ENCODE peak calls at places on chromosomes 5 and 9, in seven cellular contexts. A is left ventricle myocardium superior, V is NT2/D1, J is breast epithelium, H is T-helper 22 cell, C is HT1080, Q is colonic mucosa. Z is an unnamed sample.
A peak's percentile ranks its signal among the peaks of the same experiment; 100 is the strongest.

GRCh38 chr5:81393783-81394718 is at the start of gene ACOT12:
- DNase-seq in V (no peak), C (no peak), Q (no peak), H (no peak), J (no peak), A (peak; percentile 43), Z (peak; percentile 64)

GRCh38 chr9:119215651-119216050 is 153.6 kb downstream of the BRINP1 start:
- DNase-seq in C (no peak), J (no peak), A (no peak), Q (no peak), H (no peak), V (no peak), Z (peak; percentile 43)

GRCh38 chr5:54018438-54018837 is 291.9 kb downstream of the ARL15 start:
- DNase-seq in A (no peak), Q (no peak), J (no peak), H (no peak), C (no peak), V (peak; percentile 89), Z (no peak)

GRCh38 chr9:14957054-14957453 is 46.8 kb upstream of the FREM1 start:
- DNase-seq in V (no peak), H (no peak), J (no peak), Q (no peak), C (no peak), A (peak; percentile 50), Z (no peak)

GRCh38 chr9:115158666-115159481 is 40.9 kb upstream of the TNC start:
- DNase-seq in V (no peak), Q (no peak), C (peak; percentile 24), J (no peak), H (no peak), A (no peak), Z (no peak)

GRCh38 chr5:138352071-138352721 is at the start of gene KDM3B:
- DNase-seq in J (peak; percentile 72), A (peak; percentile 90), H (peak; percentile 77), V (peak; percentile 81), Q (peak; percentile 87), C (peak; percentile 85), Z (peak; percentile 93)

GRCh38 chr9:16825971-16826370 is 44.5 kb downstream of the BNC2 start:
- DNase-seq in H (no peak), J (no peak), C (peak; percentile 66), A (no peak), Q (no peak), V (no peak), Z (no peak)

GRCh38 chr5:80406980-80407734 is 707 bp upstream of the ZFYVE16 start:
- DNase-seq in Q (peak; percentile 38), C (no peak), J (no peak), H (no peak), A (peak; percentile 51), V (no peak), Z (no peak)

GRCh38 chr9:121440265-121440664 is 59.4 kb downstream of the GGTA1 start:
- DNase-seq in A (no peak), J (no peak), Q (no peak), H (no peak), V (no peak), C (peak; percentile 26), Z (no peak)

GRCh38 chr9:127519301-127520166 is 68.2 kb downstream of the LRSAM1 start:
- DNase-seq in V (no peak), A (no peak), J (no peak), Q (peak; percentile 15), H (no peak), C (peak; percentile 100), Z (no peak)

GRCh38 chr5:93717162-93717561 is 24.2 kb downstream of the POU5F2 start:
- DNase-seq in J (no peak), Q (no peak), V (no peak), A (no peak), H (no peak), C (peak; percentile 5), Z (no peak)

GRCh38 chr5:135551593-135552447 is 16.1 kb upstream of the NEUROG1 start:
- DNase-seq in J (peak; percentile 49), A (peak; percentile 60), C (peak; percentile 60), Q (peak; percentile 65), H (no peak), V (no peak), Z (no peak)

GRCh38 chr9:16626577-16627130 is 243.8 kb downstream of the BNC2 start:
- DNase-seq in A (no peak), Q (no peak), H (no peak), C (peak; percentile 90), J (no peak), V (no peak), Z (peak; percentile 76)

GRCh38 chr9:125904155-125904841 is 157.1 kb downstream of the PBX3 start:
- DNase-seq in Q (no peak), H (no peak), J (no peak), C (peak; percentile 13), A (no peak), V (no peak), Z (no peak)

GRCh38 chr5:72508241-72509170 is 1.3 kb upstream of the ZNF366 start:
- DNase-seq in C (no peak), A (no peak), H (no peak), V (no peak), Q (no peak), J (no peak), Z (no peak)

GRCh38 chr9:21395778-21396717 is 10.8 kb upstream of the IFNA2 start:
- DNase-seq in J (no peak), A (peak; percentile 64), V (no peak), Q (peak; percentile 39), H (peak; percentile 9), C (no peak), Z (peak; percentile 76)

GRCh38 chr5:127409236-127409921 is 108.1 kb upstream of the PRRC1 start:
- DNase-seq in Q (no peak), V (no peak), J (no peak), A (no peak), H (no peak), C (no peak), Z (no peak)

GRCh38 chr5:142984016-142984415 is 213.8 kb downstream of the ARHGAP26 start:
- DNase-seq in J (no peak), V (no peak), H (no peak), A (no peak), Q (no peak), C (peak; percentile 80), Z (no peak)

GRCh38 chr5:44538831-44539539 is 149.8 kb upstream of the FGF10 start:
- DNase-seq in Q (no peak), A (no peak), C (no peak), H (no peak), J (no peak), V (no peak), Z (no peak)

GRCh38 chr5:173010547-173011464 is 27.2 kb downstream of the ATP6V0E1 start:
- DNase-seq in V (no peak), H (no peak), A (peak; percentile 74), Q (peak; percentile 37), J (peak; percentile 56), C (no peak), Z (peak; percentile 77)

GRCh38 chr5:174839196-174839595 is 114.8 kb downstream of the MSX2 start:
- DNase-seq in J (no peak), V (no peak), A (no peak), H (no peak), Q (no peak), C (no peak), Z (no peak)

GRCh38 chr9:109341561-109341960 is 20.7 kb upstream of the EPB41L4B start:
- DNase-seq in C (no peak), A (no peak), V (no peak), H (no peak), J (no peak), Q (no peak), Z (no peak)

GRCh38 chr9:81410201-81410600 is 279.1 kb downstream of the TLE1 start:
- DNase-seq in C (peak; percentile 93), V (no peak), A (no peak), J (no peak), Q (no peak), H (no peak), Z (no peak)

GRCh38 chr5:134113908-134114875 is at the start of gene TCF7:
- DNase-seq in A (peak; percentile 84), H (peak; percentile 66), J (peak; percentile 62), Q (peak; percentile 78), C (no peak), V (peak; percentile 57), Z (peak; percentile 90)

GRCh38 chr5:151682240-151682639 is 4.5 kb downstream of the SPARC start:
- DNase-seq in V (no peak), C (no peak), J (no peak), A (no peak), Q (no peak), H (no peak), Z (no peak)

GRCh38 chr5:73321757-73322452 is 126.7 kb downstream of the FOXD1 start:
- DNase-seq in V (peak; percentile 25), J (no peak), Q (no peak), A (no peak), C (peak; percentile 100), H (no peak), Z (no peak)

GRCh38 chr5:176648467-176649194 is 1.3 kb downstream of the TSPAN17 start:
- DNase-seq in J (no peak), V (no peak), C (no peak), Q (no peak), A (no peak), H (no peak), Z (peak; percentile 52)

GRCh38 chr9:87711857-87712800 is 13.8 kb upstream of the CTSL start:
- DNase-seq in V (no peak), H (no peak), Q (no peak), C (peak; percentile 61), J (no peak), A (no peak), Z (no peak)